ENCODE peak calls at places on chromosomes 4 and X, in six cellular contexts. One of them, this sample, is unnamed.

GRCh38 chr4:161252520-161253141 is 911.2 kb downstream of the FSTL5 start:
- DNase-seq in H9: no peak
- DNase-seq in MM.1S: peak; percentile 74
- DNase-seq in uterus: no peak
- DNase-seq in testis: no peak
- DNase-seq in right lobe of liver: no peak
- DNase-seq in this sample: peak; percentile 37

GRCh38 chr4:6351246-6352000 is 81.8 kb downstream of the WFS1 start:
- DNase-seq in H9: no peak
- DNase-seq in MM.1S: no peak
- DNase-seq in uterus: no peak
- DNase-seq in testis: no peak
- DNase-seq in right lobe of liver: no peak
- DNase-seq in this sample: no peak

GRCh38 chr4:41957634-41958033 is 22.4 kb downstream of the TMEM33 start:
- DNase-seq in H9: no peak
- DNase-seq in MM.1S: peak; percentile 21
- DNase-seq in uterus: no peak
- DNase-seq in testis: no peak
- DNase-seq in right lobe of liver: no peak
- DNase-seq in this sample: peak; percentile 24

GRCh38 chrX:25112156-25112555 is 96.4 kb upstream of the ARX start:
- DNase-seq in H9: peak; percentile 35
- DNase-seq in MM.1S: no peak
- DNase-seq in uterus: no peak
- DNase-seq in testis: no peak
- DNase-seq in right lobe of liver: no peak
- DNase-seq in this sample: no peak

GRCh38 chr4:69095301-69095731 is 958 bp upstream of the UGT2B7 start:
- DNase-seq in H9: no peak
- DNase-seq in MM.1S: no peak
- DNase-seq in uterus: no peak
- DNase-seq in testis: no peak
- DNase-seq in right lobe of liver: no peak
- DNase-seq in this sample: no peak

GRCh38 chrX:124010157-124010556 is 48.7 kb downstream of the STAG2 start:
- DNase-seq in H9: no peak
- DNase-seq in MM.1S: no peak
- DNase-seq in uterus: no peak
- DNase-seq in testis: no peak
- DNase-seq in right lobe of liver: no peak
- DNase-seq in this sample: no peak

GRCh38 chrX:18210470-18210869 is 10.2 kb downstream of the BEND2 start:
- DNase-seq in H9: no peak
- DNase-seq in MM.1S: peak; percentile 7
- DNase-seq in uterus: no peak
- DNase-seq in testis: no peak
- DNase-seq in right lobe of liver: no peak
- DNase-seq in this sample: peak; percentile 5

GRCh38 chr4:176238819-176239218 is 30.2 kb downstream of the ASB5 start:
- DNase-seq in H9: no peak
- DNase-seq in MM.1S: no peak
- DNase-seq in uterus: no peak
- DNase-seq in testis: no peak
- DNase-seq in right lobe of liver: no peak
- DNase-seq in this sample: no peak

GRCh38 chr4:188941524-188942109 is 802.4 kb downstream of the TRIML1 start:
- DNase-seq in H9: no peak
- DNase-seq in MM.1S: no peak
- DNase-seq in uterus: no peak
- DNase-seq in testis: no peak
- DNase-seq in right lobe of liver: no peak
- DNase-seq in this sample: peak; percentile 46

GRCh38 chr4:145618912-145619638 is at the start of gene MMAA:
- DNase-seq in H9: peak; percentile 92
- DNase-seq in MM.1S: peak; percentile 95
- DNase-seq in uterus: peak; percentile 94
- DNase-seq in testis: peak; percentile 96
- DNase-seq in right lobe of liver: peak; percentile 97
- DNase-seq in this sample: peak; percentile 95

GRCh38 chrX:17922303-17922702 is 61.2 kb upstream of the RAI2 start:
- DNase-seq in H9: no peak
- DNase-seq in MM.1S: no peak
- DNase-seq in uterus: no peak
- DNase-seq in testis: no peak
- DNase-seq in right lobe of liver: no peak
- DNase-seq in this sample: no peak

GRCh38 chr4:46937493-46937892 is 28.4 kb upstream of the COX7B2 start:
- DNase-seq in H9: no peak
- DNase-seq in MM.1S: peak; percentile 14
- DNase-seq in uterus: no peak
- DNase-seq in testis: no peak
- DNase-seq in right lobe of liver: no peak
- DNase-seq in this sample: no peak

GRCh38 chr4:120918092-120918491 is 4.4 kb downstream of the PRDM5 start:
- DNase-seq in H9: no peak
- DNase-seq in MM.1S: no peak
- DNase-seq in uterus: no peak
- DNase-seq in testis: no peak
- DNase-seq in right lobe of liver: no peak
- DNase-seq in this sample: no peak

GRCh38 chr4:120921456-120922389 is 803 bp downstream of the PRDM5 start:
- DNase-seq in H9: peak; percentile 53
- DNase-seq in MM.1S: peak; percentile 59
- DNase-seq in uterus: peak; percentile 63
- DNase-seq in testis: peak; percentile 83
- DNase-seq in right lobe of liver: peak; percentile 63
- DNase-seq in this sample: peak; percentile 71

GRCh38 chr4:120920666-120921065 is 1.9 kb downstream of the PRDM5 start:
- DNase-seq in H9: no peak
- DNase-seq in MM.1S: no peak
- DNase-seq in uterus: no peak
- DNase-seq in testis: no peak
- DNase-seq in right lobe of liver: no peak
- DNase-seq in this sample: no peak

GRCh38 chr4:120918788-120919187 is 3.7 kb downstream of the PRDM5 start:
- DNase-seq in H9: no peak
- DNase-seq in MM.1S: no peak
- DNase-seq in uterus: no peak
- DNase-seq in testis: peak; percentile 24
- DNase-seq in right lobe of liver: no peak
- DNase-seq in this sample: no peak

GRCh38 chr4:120919358-120919757 is 3.2 kb downstream of the PRDM5 start:
- DNase-seq in H9: no peak
- DNase-seq in MM.1S: peak; percentile 49
- DNase-seq in uterus: no peak
- DNase-seq in testis: no peak
- DNase-seq in right lobe of liver: no peak
- DNase-seq in this sample: no peak
- TF ChIP-seq CTCF in H9: no peak
- TF ChIP-seq CTCF in MM.1S: peak; percentile 55
- TF ChIP-seq CTCF in uterus: no peak
- TF ChIP-seq CTCF in testis: no peak
- TF ChIP-seq CTCF in right lobe of liver: no peak
- TF ChIP-seq CTCF in this sample: peak; percentile 15

GRCh38 chrX:35101901-35102300 is 159.3 kb downstream of the FAM47B start:
- DNase-seq in H9: no peak
- DNase-seq in MM.1S: no peak
- DNase-seq in uterus: no peak
- DNase-seq in testis: no peak
- DNase-seq in right lobe of liver: no peak
- DNase-seq in this sample: no peak
- H3K27ac ChIP-seq in H9: no peak overlapping the region
- H3K27ac ChIP-seq in MM.1S: no peak overlapping the region
- H3K27ac ChIP-seq in uterus: no peak overlapping the region
- H3K27ac ChIP-seq in testis: no peak overlapping the region
- H3K27ac ChIP-seq in right lobe of liver: no peak overlapping the region
- H3K27ac ChIP-seq in this sample: no peak overlapping the region

DNA sequence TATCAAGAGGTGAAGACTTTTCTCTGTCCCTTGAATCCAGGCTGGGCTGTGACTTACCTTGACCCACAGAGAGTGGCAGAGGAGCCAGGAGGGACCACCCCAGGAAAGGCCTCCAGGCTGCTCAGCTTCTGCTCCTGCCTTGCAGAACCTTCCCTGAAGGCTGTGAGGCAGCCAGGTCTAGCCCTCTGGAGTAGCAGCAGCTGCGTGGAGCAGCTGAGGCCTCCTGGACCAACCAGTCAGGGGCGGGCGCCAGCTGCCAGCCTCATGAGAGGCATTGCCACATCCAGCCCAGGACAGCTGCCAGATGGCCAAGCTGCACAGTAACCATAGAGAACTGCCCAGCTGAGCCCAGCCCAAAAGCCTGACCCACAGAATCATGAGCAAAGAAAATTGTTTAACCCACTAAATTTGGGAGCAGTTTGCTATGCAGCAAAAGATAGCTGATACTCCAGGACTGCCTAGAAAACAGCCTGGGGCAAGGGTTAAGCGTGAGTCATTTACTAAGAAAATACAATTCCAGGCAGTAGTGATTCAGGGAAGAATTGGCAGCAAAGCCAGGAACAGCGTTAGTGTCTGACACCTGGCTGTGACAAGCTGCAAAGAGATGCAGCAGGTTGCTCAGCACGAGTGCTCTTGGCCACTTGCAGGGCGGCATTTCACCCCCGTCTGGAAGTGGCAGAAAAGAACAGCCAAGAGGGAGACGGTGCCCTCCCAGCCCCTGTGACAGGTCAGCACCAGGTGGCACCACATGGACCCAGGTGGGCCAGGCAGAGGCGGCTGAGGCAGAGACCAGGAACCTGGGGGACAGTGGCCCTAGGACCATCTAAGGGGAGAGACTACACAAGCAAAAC is 14.7 kb upstream of the PDE6B start:
- DNase-seq in H9: no peak
- DNase-seq in MM.1S: no peak
- DNase-seq in uterus: no peak
- DNase-seq in testis: no peak
- DNase-seq in right lobe of liver: no peak
- DNase-seq in this sample: peak; percentile 11
- TF ChIP-seq CTCF in H9: no peak
- TF ChIP-seq CTCF in MM.1S: no peak
- TF ChIP-seq CTCF in uterus: no peak
- TF ChIP-seq CTCF in testis: no peak
- TF ChIP-seq CTCF in right lobe of liver: no peak
- TF ChIP-seq CTCF in this sample: no peak

GRCh38 chr4:10085386-10085785 is 31.2 kb downstream of the WDR1 start:
- DNase-seq in H9: no peak
- DNase-seq in MM.1S: no peak
- DNase-seq in uterus: peak; percentile 28
- DNase-seq in testis: no peak
- DNase-seq in right lobe of liver: peak; percentile 20
- DNase-seq in this sample: no peak

GRCh38 chr4:10083861-10084641 is 32.5 kb downstream of the WDR1 start:
- DNase-seq in H9: no peak
- DNase-seq in MM.1S: no peak
- DNase-seq in uterus: peak; percentile 19
- DNase-seq in testis: no peak
- DNase-seq in right lobe of liver: peak; percentile 7
- DNase-seq in this sample: no peak

GRCh38 chr4:10083331-10083769 is 33.2 kb downstream of the WDR1 start:
- DNase-seq in H9: no peak
- DNase-seq in MM.1S: no peak
- DNase-seq in uterus: peak; percentile 11
- DNase-seq in testis: no peak
- DNase-seq in right lobe of liver: no peak
- DNase-seq in this sample: no peak

GRCh38 chr4:10085828-10086505 is 30.6 kb downstream of the WDR1 start:
- DNase-seq in H9: no peak
- DNase-seq in MM.1S: no peak
- DNase-seq in uterus: peak; percentile 11
- DNase-seq in testis: no peak
- DNase-seq in right lobe of liver: peak; percentile 9
- DNase-seq in this sample: no peak

GRCh38 chr4:10084651-10085320 is 31.8 kb downstream of the WDR1 start:
- DNase-seq in H9: no peak
- DNase-seq in MM.1S: no peak
- DNase-seq in uterus: peak; percentile 9
- DNase-seq in testis: no peak
- DNase-seq in right lobe of liver: peak; percentile 9
- DNase-seq in this sample: no peak
- H3K27ac ChIP-seq in H9: no peak overlapping the region
- H3K27ac ChIP-seq in MM.1S: no peak overlapping the region
- H3K27ac ChIP-seq in uterus: no peak overlapping the region
- H3K27ac ChIP-seq in testis: no peak overlapping the region
- H3K27ac ChIP-seq in right lobe of liver: no peak overlapping the region
- H3K27ac ChIP-seq in this sample: peak overlapping the region; percentile 75

GRCh38 chr4:26729547-26729946 is 131.1 kb upstream of the STIM2 start:
- DNase-seq in H9: no peak
- DNase-seq in MM.1S: no peak
- DNase-seq in uterus: no peak
- DNase-seq in testis: no peak
- DNase-seq in right lobe of liver: no peak
- DNase-seq in this sample: no peak
- TF ChIP-seq CTCF in H9: no peak
- TF ChIP-seq CTCF in MM.1S: no peak
- TF ChIP-seq CTCF in uterus: no peak
- TF ChIP-seq CTCF in testis: no peak
- TF ChIP-seq CTCF in right lobe of liver: no peak
- TF ChIP-seq CTCF in this sample: no peak

GRCh38 chr4:132269303-132269990 is 879.6 kb upstream of the PCDH10 start:
- DNase-seq in H9: no peak
- DNase-seq in MM.1S: no peak
- DNase-seq in uterus: no peak
- DNase-seq in testis: no peak
- DNase-seq in right lobe of liver: no peak
- DNase-seq in this sample: no peak
- H3K27ac ChIP-seq in H9: no peak overlapping the region
- H3K27ac ChIP-seq in MM.1S: no peak overlapping the region
- H3K27ac ChIP-seq in uterus: no peak overlapping the region
- H3K27ac ChIP-seq in testis: no peak overlapping the region
- H3K27ac ChIP-seq in right lobe of liver: no peak overlapping the region
- H3K27ac ChIP-seq in this sample: no peak overlapping the region

This sample was measured in cardiac muscle cell.